ENCODE peak calls at places on chromosomes 13 and 19, in nine cellular contexts. A is activated naive CD4-positive, alpha-beta T cell treated with anti-CD3 and anti-CD28 coated beads, Interleukin-2, amount 50 U/mL, for 16 hours; L is HTR-8/SVneo; J is left cardiac atrium; X is HuH-7; O is stimulated activated CD8-positive, alpha-beta memory T cell treated with anti-CD3 and anti-CD28 coated beads, Interleukin-2, amount 100 ng/mL, for 1 hour; G is HFFc6; V is anterior cingulate cortex; H is A673. Z is an unnamed sample.

GRCh38 chr19:28980236-28980868 is 232.6 kb downstream of the UQCRFS1 start:
- DNase-seq in V (no peak), J (no peak), O (no peak), L (no peak), H (no peak), A (no peak), X (no peak), G (peak), Z (no peak)

GRCh38 chr13:67742478-67742877 is 512.3 kb upstream of the PCDH9 start:
- DNase-seq in J (no peak), L (no peak), O (no peak), H (no peak), X (no peak), A (no peak), G (no peak), V (no peak), Z (no peak)

GRCh38 chr19:38315657-38316476 is at the start of gene YIF1B:
- DNase-seq in V (peak), L (peak), J (peak), A (peak), G (peak), O (peak), X (peak), H (peak), Z (peak)

GRCh38 chr19:55400281-55401087 is 7.1 kb downstream of the UBE2S start:
- DNase-seq in G (no peak), A (no peak), J (no peak), V (no peak), O (no peak), L (no peak), X (no peak), H (no peak), Z (no peak)

GRCh38 chr13:97757807-97758206 is 195.7 kb upstream of the IPO5 start:
- DNase-seq in X (no peak), L (no peak), V (no peak), J (peak), G (no peak), H (peak), O (no peak), A (no peak), Z (no peak)

GRCh38 chr19:33470040-33470330 is 51.6 kb downstream of the PEPD start:
- DNase-seq in G (no peak), O (no peak), V (no peak), L (no peak), A (no peak), H (no peak), X (no peak), J (no peak), Z (no peak)

GRCh38 chr19:54493967-54494585 is 8.6 kb upstream of the LAIR2 start:
- DNase-seq in O (no peak), L (no peak), G (no peak), J (no peak), X (no peak), A (no peak), V (no peak), H (no peak), Z (no peak)

GRCh38 chr13:80072231-80072630 is 268.7 kb downstream of the SPRY2 start:
- DNase-seq in J (no peak), A (no peak), H (no peak), V (no peak), G (no peak), X (no peak), L (no peak), O (no peak), Z (no peak)

GRCh38 chr19:32201661-32202060 is 143.7 kb upstream of the ZNF507 start:
- DNase-seq in A (no peak), J (peak), V (no peak), X (no peak), L (no peak), H (peak), G (no peak), O (no peak), Z (no peak)

GRCh38 chr13:49435992-49436391 is 7.9 kb downstream of the CAB39L start:
- DNase-seq in X (no peak), H (no peak), A (no peak), V (no peak), O (no peak), J (no peak), L (no peak), G (peak), Z (no peak)

GRCh38 chr13:110233682-110234280 is 73.2 kb downstream of the COL4A1 start:
- DNase-seq in H (no peak), L (no peak), J (no peak), A (no peak), V (no peak), O (no peak), X (no peak), G (no peak), Z (no peak)

GRCh38 chr19:13764821-13765394 is 586 bp downstream of the MRI1 start:
- DNase-seq in L (no peak), O (peak), G (no peak), H (peak), V (no peak), A (peak), J (no peak), X (no peak), Z (no peak)

GRCh38 chr19:21765151-21765550 is 2.2 kb downstream of the ZNF100 start:
- DNase-seq in O (no peak), L (no peak), X (no peak), J (no peak), A (peak), H (no peak), V (no peak), G (no peak), Z (no peak)

GRCh38 chr19:14672043-14672872 is 2.4 kb downstream of the ADGRE3 start:
- DNase-seq in X (no peak), J (no peak), O (no peak), L (no peak), V (no peak), A (no peak), G (no peak), H (no peak), Z (no peak)

GRCh38 chr13:111247552-111247951 is 72.9 kb upstream of the TEX29 start:
- DNase-seq in V (no peak), X (no peak), G (no peak), H (no peak), J (no peak), L (no peak), O (no peak), A (no peak), Z (peak)

GRCh38 chr13:43991773-43992201 is 112.1 kb downstream of the LACC1 start:
- DNase-seq in A (no peak), G (no peak), O (no peak), X (no peak), V (no peak), H (no peak), L (no peak), J (no peak), Z (no peak)

GRCh38 chr13:66657165-66657895 is 572.8 kb downstream of the PCDH9 start:
- DNase-seq in J (peak), H (peak), V (no peak), O (no peak), L (peak), X (no peak), A (no peak), G (peak), Z (no peak)

GRCh38 chr19:44972802-44973201 is 17.6 kb downstream of the CLPTM1 start:
- DNase-seq in O (no peak), J (no peak), A (no peak), V (no peak), X (no peak), G (no peak), L (no peak), H (no peak), Z (no peak)

GRCh38 chr19:51529301-51529700 is 2.2 kb downstream of the SIGLEC6 start:
- DNase-seq in O (no peak), L (no peak), J (no peak), V (no peak), G (no peak), X (no peak), A (no peak), H (no peak), Z (no peak)

GRCh38 chr19:20318616-20319015 is 151.6 kb downstream of the ZNF486 start:
- DNase-seq in G (no peak), X (no peak), O (no peak), A (no peak), J (no peak), L (no peak), H (no peak), V (no peak), Z (no peak)

GRCh38 chr19:16477311-16477710 is 5.5 kb upstream of the EPS15L1 start:
- DNase-seq in O (no peak), A (no peak), H (no peak), V (no peak), X (no peak), L (no peak), G (no peak), J (no peak), Z (no peak)

GRCh38 chr19:13872695-13873389 is 4.1 kb upstream of the NANOS3 start:
- DNase-seq in H (peak), L (no peak), V (no peak), A (peak), J (peak), X (peak), O (no peak), G (no peak), Z (peak)

GRCh38 chr19:12000152-12000981 is 35.1 kb downstream of the ZNF433 start:
- DNase-seq in X (no peak), A (peak), G (peak), H (no peak), O (no peak), J (no peak), V (no peak), L (no peak), Z (no peak)

GRCh38 chr13:27371932-27372331 is 52.5 kb upstream of the GTF3A start:
- DNase-seq in X (no peak), A (no peak), H (no peak), J (no peak), G (no peak), O (no peak), V (no peak), L (no peak), Z (no peak)

GRCh38 chr13:108961542-108962125 is 332.2 kb downstream of the MYO16 start:
- DNase-seq in X (peak), A (no peak), V (no peak), O (no peak), G (peak), L (peak), H (peak), J (no peak), Z (no peak)

GRCh38 chr13:106513608-106514007 is 21.9 kb downstream of the EFNB2 start:
- DNase-seq in J (no peak), V (no peak), H (no peak), L (no peak), O (no peak), A (no peak), X (no peak), G (no peak), Z (no peak)

GRCh38 chr13:25887962-25888655 is 163.7 kb downstream of the SHISA2 start:
- DNase-seq in J (no peak), L (no peak), A (no peak), O (no peak), V (no peak), X (no peak), G (no peak), H (no peak), Z (no peak)

GRCh38 chr19:34881982-34882381 is 44.7 kb upstream of the ZNF30 start:
- DNase-seq in H (no peak), G (no peak), X (no peak), A (no peak), V (no peak), J (no peak), O (no peak), L (peak), Z (no peak)

GRCh38 chr13:99528547-99528946 is 27.3 kb downstream of the TM9SF2 start:
- DNase-seq in G (no peak), L (no peak), A (peak), X (peak), O (no peak), V (no peak), J (no peak), H (peak), Z (no peak)